ENCODE peak calls at places on chromosomes 16 and 17, in six cellular contexts. D is cardiac muscle cell, Q is PC-9, G is left ventricle myocardium inferior, N is right atrium auricular region, E is HCT116. A is an unnamed sample. For H3K36me3, the result is how much of the 10 kb centered on the place peaks cover.

GRCh38 chr17:37527249-37527851 is 37.7 kb downstream of the DUSP14 start:
- DNase-seq in Q (no peak), N (no peak), E (peak), G (no peak), D (peak), A (peak)

GRCh38 chr17:28612936-28613872 is 781 bp downstream of the RSKR start:
- DNase-seq in D (peak), G (no peak), E (no peak), Q (no peak), N (no peak), A (peak)

GRCh38 chr16:684961-685696 is 995 bp upstream of the JMJD8 start:
- DNase-seq in E (no peak), Q (no peak), G (no peak), N (no peak), D (no peak), A (no peak)

GRCh38 chr16:55487048-55487803 is 8.2 kb downstream of the MMP2 start:
- DNase-seq in N (peak), Q (no peak), G (peak), D (no peak), E (no peak), A (no peak)

GRCh38 chr17:49659983-49660382 is 17.9 kb downstream of the SPOP start:
- DNase-seq in Q (no peak), G (no peak), D (no peak), E (no peak), N (no peak), A (no peak)

GRCh38 chr16:4607841-4608703 is 6.6 kb downstream of the UBALD1 start:
- DNase-seq in D (no peak), G (no peak), Q (no peak), N (no peak), E (no peak), A (no peak)

GRCh38 chr16:55842369-55843104 is 9.6 kb upstream of the CES1 start:
- DNase-seq in D (peak), Q (no peak), E (peak), N (no peak), G (no peak), A (peak)

GRCh38 chr17:75535119-75535537 is 9.6 kb downstream of the LLGL2 start:
- DNase-seq in N (no peak), E (no peak), G (no peak), Q (no peak), D (no peak), A (peak)

GRCh38 chr17:57357392-57357784 is 101.1 kb downstream of the MSI2 start:
- DNase-seq in G (peak), Q (peak), E (no peak), N (no peak), D (peak), A (peak)

GRCh38 chr16:5059386-5060072 is 6.2 kb downstream of the C16orf89 start:
- DNase-seq in G (no peak), Q (no peak), E (no peak), D (no peak), N (no peak), A (no peak)

GRCh38 chr17:14373587-14374259 is 72.8 kb downstream of the HS3ST3B1 start:
- DNase-seq in E (no peak), D (no peak), N (no peak), Q (no peak), G (no peak), A (no peak)
- H3K27ac ChIP-seq in E (no peak), D (peak), N (no peak), Q (no peak), G (no peak), A (no peak)

GRCh38 chr16:2436110-2436509 is 6.9 kb downstream of the CCNF start:
- DNase-seq in E (no peak), G (no peak), Q (no peak), D (no peak), N (no peak), A (no peak)
- H3K36me3 ChIP-seq in E (half or more), G (under half), Q (under half), D (under half), N (under half), A (half or more)

GRCh38 chr16:68364601-68364998 is 53.8 kb downstream of the PRMT7 start:
- DNase-seq in G (no peak), D (no peak), Q (no peak), N (no peak), E (no peak), A (no peak)
- TF ChIP-seq CTCF in G (no peak), D (peak), Q (no peak), N (no peak), E (peak), A (peak)

GRCh38 chr16:15674571-15674970 is 24.5 kb downstream of the NDE1 start:
- DNase-seq in G (no peak), D (no peak), Q (no peak), N (no peak), E (no peak), A (no peak)
- H3K27ac ChIP-seq in G (peak), D (no peak), Q (no peak), N (no peak), E (no peak), A (no peak)

GRCh38 chr17:68290268-68290954 is 516 bp downstream of the SLC16A6 start:
- DNase-seq in D (peak), Q (no peak), N (no peak), G (peak), E (no peak), A (peak)

GRCh38 chr17:68288375-68288774 is 2.6 kb downstream of the SLC16A6 start:
- DNase-seq in N (no peak), D (no peak), E (no peak), Q (no peak), G (no peak), A (no peak)

GRCh38 chr17:68289473-68289872 is 1.5 kb downstream of the SLC16A6 start:
- DNase-seq in D (no peak), Q (no peak), G (no peak), E (no peak), N (no peak), A (no peak)

GRCh38 chr17:68289936-68290267 is 1.0 kb downstream of the SLC16A6 start:
- DNase-seq in E (no peak), Q (no peak), D (no peak), N (no peak), G (no peak), A (no peak)

GRCh38 chr17:68288804-68289203 is 2.1 kb downstream of the SLC16A6 start:
- DNase-seq in G (no peak), N (no peak), Q (no peak), D (no peak), E (no peak), A (peak)
- H3K36me3 ChIP-seq in G (under half), N (under half), Q (under half), D (under half), E (under half), A (under half)

DNA sequence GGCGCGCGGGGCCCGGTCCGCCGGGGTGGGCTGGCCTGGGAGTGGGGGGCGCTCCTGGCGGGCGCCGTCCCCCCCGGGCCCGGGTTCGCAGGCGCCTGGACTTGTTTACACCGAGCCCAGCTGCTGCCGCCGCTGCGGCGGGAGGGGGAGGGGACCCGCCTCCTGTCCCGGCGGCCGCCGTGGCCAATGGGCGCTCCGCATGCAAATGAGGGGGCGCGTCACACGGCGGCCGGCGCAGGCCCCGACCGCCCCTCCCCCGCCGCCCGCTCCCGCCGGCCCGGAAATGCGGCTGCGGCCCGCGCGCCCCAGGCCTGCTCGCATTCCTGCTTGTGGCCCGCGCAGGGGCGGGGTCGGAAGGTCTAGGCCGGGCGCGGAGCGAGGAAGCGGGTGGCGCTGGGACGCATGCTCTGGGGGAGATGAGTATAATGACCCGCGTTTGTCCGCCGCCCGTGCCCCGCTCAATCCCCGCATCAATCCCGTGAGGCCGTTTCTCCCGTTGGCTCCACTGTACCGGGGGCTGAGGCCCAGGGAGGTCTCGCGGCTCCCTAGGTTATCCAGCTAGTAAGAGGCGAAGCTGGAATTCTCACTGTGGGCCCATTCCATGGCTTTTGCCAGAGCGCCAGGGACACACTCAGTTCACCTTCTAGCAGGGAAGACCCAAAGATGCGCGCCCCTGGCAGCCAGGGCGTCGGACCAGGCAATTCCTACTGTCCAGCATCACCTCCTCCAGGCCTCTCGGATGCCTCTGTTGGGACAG is at the start of gene YPEL3:
- DNase-seq in G (peak), N (peak), E (no peak), D (peak), Q (peak), A (peak)
- TF ChIP-seq CTCF in G (no peak), N (no peak), E (no peak), D (no peak), Q (no peak), A (no peak)

GRCh38 chr16:47309581-47310312 is 151.1 kb downstream of the ITFG1 start:
- DNase-seq in N (no peak), Q (no peak), G (no peak), E (no peak), D (no peak), A (no peak)
- H3K27ac ChIP-seq in N (no peak), Q (no peak), G (peak), E (no peak), D (no peak), A (no peak)

GRCh38 chr17:38888842-38889241 is 19.0 kb downstream of the LASP1 start:
- DNase-seq in Q (no peak), E (no peak), G (no peak), N (no peak), D (no peak), A (no peak)
- H3K36me3 ChIP-seq in Q (under half), E (under half), G (under half), N (half or more), D (under half), A (under half)

DNA sequence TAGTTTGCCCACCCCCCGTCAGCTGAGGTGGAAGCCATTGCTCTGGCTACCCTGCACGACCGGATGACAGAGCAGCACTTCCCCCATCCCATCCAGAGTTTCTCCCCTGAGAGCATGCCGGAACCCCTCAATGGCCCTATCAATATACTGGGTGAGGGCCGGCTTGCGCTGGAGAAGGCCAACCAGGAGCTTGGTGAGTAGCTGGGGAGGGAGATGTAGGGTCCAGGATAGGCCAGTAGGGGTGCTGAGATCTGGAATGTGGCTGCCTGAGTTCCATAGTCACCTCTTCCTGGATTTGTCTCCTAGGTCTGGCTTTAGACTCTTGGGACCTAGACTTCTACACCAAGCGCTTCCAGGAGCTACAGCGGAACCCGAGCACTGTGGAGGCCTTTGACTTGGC is 6.4 kb downstream of the PFAS start:
- DNase-seq in Q (no peak), N (no peak), D (no peak), E (no peak), G (no peak), A (no peak)
- TF ChIP-seq CTCF in Q (no peak), N (no peak), D (peak), E (peak), G (no peak), A (peak)

DNA sequence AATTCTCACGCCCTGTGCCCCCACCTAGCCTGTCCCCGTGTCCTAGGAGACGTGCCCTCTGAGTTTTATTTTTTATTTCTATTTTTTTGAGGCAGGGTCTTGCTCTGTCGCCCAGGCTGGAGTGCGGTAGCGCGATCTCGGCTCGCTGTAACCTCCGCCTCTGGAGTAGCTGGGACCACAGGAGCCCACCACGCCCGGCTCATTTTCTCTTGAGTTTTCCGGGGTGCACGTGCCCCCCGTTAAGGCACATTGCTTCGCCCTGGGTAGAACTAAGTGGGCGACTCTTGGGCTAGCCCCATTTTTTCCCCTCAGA is 655 bp upstream of the KLHDC4 start:
- DNase-seq in E (no peak), N (no peak), G (no peak), D (no peak), Q (no peak), A (no peak)
- H3K27ac ChIP-seq in E (peak), N (peak), G (peak), D (no peak), Q (peak), A (peak)

A was measured in WERI-Rb-1.